ENCODE peak calls at places on chromosomes 7 and 10, in nine cellular contexts. C, S, A, J, Q, R, B, T and D are unnamed samples.

GRCh38 chr7:73652541-73652949 is 15.1 kb upstream of the VPS37D start:
- DNase-seq in C (no peak), R (no peak), S (no peak), A (no peak), J (no peak), Q (peak), B (no peak), T (no peak), D (no peak)

GRCh38 chr10:26855186-26855585 is 5.6 kb downstream of the ABI1 start:
- DNase-seq in R (peak), B (no peak), C (peak), S (no peak), Q (peak), T (no peak), J (no peak), A (no peak), D (no peak)

GRCh38 chr7:146366938-146367337 is 250.3 kb downstream of the CNTNAP2 start:
- DNase-seq in C (no peak), Q (no peak), J (no peak), R (no peak), A (no peak), S (no peak), B (no peak), T (no peak), D (no peak)

GRCh38 chr7:4700577-4701235 is 18.6 kb downstream of the FOXK1 start:
- DNase-seq in J (peak), Q (no peak), T (no peak), A (no peak), B (no peak), C (peak), R (no peak), S (no peak), D (no peak)

GRCh38 chr7:74320645-74321178 is 31.5 kb downstream of the CLIP2 start:
- DNase-seq in Q (no peak), T (no peak), R (no peak), B (no peak), J (no peak), S (no peak), C (no peak), A (no peak), D (no peak)

GRCh38 chr7:30148426-30148825 is 13.6 kb downstream of the MTURN start:
- DNase-seq in B (no peak), A (no peak), R (no peak), J (no peak), T (no peak), C (no peak), Q (no peak), S (no peak), D (no peak)

GRCh38 chr10:20855398-20856038 is 41.6 kb downstream of the NEBL start:
- DNase-seq in S (no peak), T (no peak), R (no peak), A (no peak), J (peak), B (no peak), C (peak), Q (peak), D (peak)

GRCh38 chr10:35259769-35260397 is 76.4 kb upstream of the CCNY start:
- DNase-seq in T (no peak), S (no peak), J (no peak), R (no peak), C (peak), Q (peak), B (no peak), A (no peak), D (no peak)

GRCh38 chr7:158858592-158859503 is 2.5 kb downstream of the DYNC2I1 start:
- DNase-seq in A (no peak), C (peak), Q (peak), T (no peak), S (no peak), B (no peak), R (no peak), J (peak), D (no peak)

GRCh38 chr10:129968937-129969527 is 5.0 kb upstream of the EBF3 start:
- DNase-seq in J (no peak), S (no peak), A (no peak), T (no peak), B (no peak), Q (no peak), R (no peak), C (peak), D (no peak)

GRCh38 chr10:86295351-86295750 is 71.2 kb downstream of the GRID1 start:
- DNase-seq in B (no peak), R (no peak), A (no peak), S (no peak), Q (no peak), C (no peak), J (no peak), T (no peak), D (no peak)

GRCh38 chr7:150481207-150481920 is 30.9 kb downstream of the GIMAP8 start:
- DNase-seq in T (no peak), B (peak), C (no peak), A (no peak), S (no peak), Q (no peak), J (no peak), R (no peak), D (peak)

GRCh38 chr7:32890553-32891045 is 961 bp downstream of the KBTBD2 start:
- DNase-seq in J (peak), A (peak), T (no peak), C (peak), B (peak), S (peak), Q (peak), R (no peak), D (peak)

GRCh38 chr10:68665841-68666240 is 55.2 kb upstream of the CCAR1 start:
- DNase-seq in R (no peak), T (no peak), Q (peak), B (no peak), S (no peak), C (peak), J (no peak), A (no peak), D (no peak)

GRCh38 chr7:101127460-101128039 is 646 bp downstream of the SERPINE1 start:
- DNase-seq in T (no peak), C (no peak), Q (no peak), S (no peak), B (no peak), R (no peak), A (no peak), J (no peak), D (no peak)

GRCh38 chr7:128166603-128167315 is 74.3 kb upstream of the LEP start:
- DNase-seq in C (no peak), T (no peak), R (no peak), Q (no peak), A (no peak), J (no peak), S (no peak), B (no peak), D (no peak)

GRCh38 chr7:77338883-77339629 is 77.1 kb downstream of the GSAP start:
- DNase-seq in R (no peak), J (no peak), Q (peak), S (no peak), T (no peak), A (no peak), B (no peak), C (peak), D (no peak)

GRCh38 chr10:130138479-130138866 is 2.3 kb downstream of the GLRX3 start:
- DNase-seq in B (no peak), J (peak), A (no peak), C (peak), R (peak), T (no peak), Q (peak), S (no peak), D (no peak)

GRCh38 chr10:30587522-30588031 is 42.0 kb downstream of the LYZL2 start:
- DNase-seq in C (no peak), S (no peak), B (no peak), T (peak), J (no peak), Q (no peak), A (peak), R (no peak), D (no peak)

GRCh38 chr10:122154034-122154732 is 116.9 kb upstream of the BTBD16 start:
- DNase-seq in T (no peak), S (no peak), A (no peak), J (no peak), C (peak), Q (no peak), B (no peak), R (no peak), D (no peak)

GRCh38 chr7:151013356-151013727 is 11.0 kb downstream of the ATG9B start:
- DNase-seq in T (no peak), J (no peak), S (no peak), Q (no peak), B (no peak), A (no peak), C (no peak), R (no peak), D (no peak)

GRCh38 chr7:141651417-141651816 is 50.5 kb downstream of the DENND11 start:
- DNase-seq in R (no peak), T (no peak), A (no peak), S (no peak), Q (no peak), B (no peak), J (no peak), C (no peak), D (no peak)

GRCh38 chr10:12803781-12804180 is 197.7 kb downstream of the CCDC3 start:
- DNase-seq in S (no peak), C (no peak), A (no peak), R (no peak), T (no peak), Q (no peak), B (no peak), J (no peak), D (no peak)

GRCh38 chr7:39172137-39172536 is 194.4 kb downstream of the POU6F2 start:
- DNase-seq in B (no peak), A (no peak), T (no peak), S (no peak), J (no peak), C (no peak), Q (peak), R (no peak), D (no peak)

GRCh38 chr7:84232653-84233052 is 38.1 kb upstream of the SEMA3A start:
- DNase-seq in A (no peak), C (peak), B (no peak), T (no peak), Q (no peak), R (no peak), J (peak), S (no peak), D (no peak)

GRCh38 chr7:132189881-132190280 is 386.4 kb downstream of the PLXNA4 start:
- DNase-seq in S (no peak), T (no peak), R (no peak), J (no peak), Q (no peak), A (no peak), B (no peak), C (no peak), D (no peak)

GRCh38 chr7:43169076-43169475 is 56.6 kb downstream of the HECW1 start:
- DNase-seq in R (no peak), A (no peak), S (no peak), J (no peak), C (no peak), B (no peak), T (no peak), Q (no peak), D (no peak)

GRCh38 chr10:91298224-91298862 is 77.9 kb downstream of the PCGF5 start:
- DNase-seq in A (peak), C (peak), J (peak), Q (peak), S (peak), B (peak), T (peak), R (peak), D (peak)

GRCh38 chr7:7791523-7791922 is 73.1 kb upstream of the RPA3 start:
- DNase-seq in J (no peak), S (no peak), B (no peak), R (no peak), C (peak), A (no peak), T (no peak), Q (no peak), D (no peak)

GRCh38 chr10:45428611-45429510 is 54.8 kb downstream of the ALOX5 start:
- DNase-seq in R (no peak), J (no peak), S (no peak), Q (no peak), C (no peak), T (no peak), B (no peak), A (no peak), D (no peak)

GRCh38 chr7:152054377-152055230 is 29.1 kb downstream of the GALNT11 start:
- DNase-seq in A (no peak), B (no peak), S (no peak), C (peak), T (no peak), Q (peak), R (no peak), J (no peak), D (no peak)